ENCODE peak calls at places on chromosomes 2 and 18, in nine cellular contexts. D, C, W, T, G, N, Z, E and B are unnamed samples. For H3K36me3 and H3K27me3, the result is how much of the 10 kb centered on the place peaks cover.

GRCh38 chr2:47208852-47209606 is 53.9 kb upstream of the STPG4 start:
- DNase-seq in W (peak), G (peak), Z (peak), T (no peak), N (no peak), D (no peak), C (no peak), E (no peak), B (no peak)

GRCh38 chr2:98085649-98086048 is 1.3 kb upstream of the VWA3B start:
- DNase-seq in W (no peak), N (no peak), T (no peak), C (peak), D (no peak), Z (no peak), E (no peak), G (no peak), B (no peak)

GRCh38 chr2:54549430-54549829 is 93.3 kb downstream of the SPTBN1 start:
- DNase-seq in C (no peak), Z (no peak), E (no peak), T (no peak), N (no peak), W (no peak), G (no peak), D (no peak), B (no peak)

GRCh38 chr2:10303634-10304378 is 1.1 kb downstream of the HPCAL1 start:
- DNase-seq in E (peak), T (peak), W (peak), D (no peak), G (peak), C (peak), N (peak), Z (peak), B (peak)

GRCh38 chr2:86065512-86065911 is 40.2 kb downstream of the POLR1A start:
- DNase-seq in N (no peak), G (peak), W (no peak), E (no peak), D (no peak), Z (peak), T (no peak), C (no peak), B (no peak)

GRCh38 chr2:127589876-127590275 is 54.4 kb downstream of the MYO7B start:
- DNase-seq in E (no peak), N (peak), T (no peak), G (no peak), W (no peak), C (peak), D (no peak), Z (no peak), B (no peak)

GRCh38 chr18:8889479-8889878 is 184.1 kb downstream of the MTCL1 start:
- DNase-seq in C (no peak), W (peak), E (no peak), D (no peak), N (no peak), T (no peak), Z (peak), G (peak), B (no peak)

GRCh38 chr2:229160180-229160579 is 110.9 kb downstream of the PID1 start:
- DNase-seq in G (no peak), W (no peak), N (no peak), T (no peak), C (peak), E (no peak), D (no peak), Z (no peak), B (peak)

GRCh38 chr18:55236150-55236931 is 277.1 kb upstream of the CCDC68 start:
- DNase-seq in T (peak), D (no peak), Z (peak), C (no peak), N (no peak), E (no peak), G (peak), W (peak), B (no peak)

GRCh38 chr2:141737463-141737862 is 393.4 kb downstream of the LRP1B start:
- DNase-seq in W (no peak), C (no peak), G (no peak), T (no peak), D (no peak), N (no peak), E (no peak), Z (no peak), B (no peak)

GRCh38 chr18:39825485-39825884 is 2129.5 kb upstream of the PIK3C3 start:
- DNase-seq in D (no peak), Z (no peak), E (no peak), G (peak), T (no peak), C (no peak), N (no peak), W (no peak), B (no peak)

GRCh38 chr2:24881158-24881557 is 38.9 kb downstream of the ADCY3 start:
- DNase-seq in W (no peak), C (no peak), T (no peak), E (no peak), G (no peak), Z (no peak), N (no peak), D (no peak), B (no peak)

GRCh38 chr2:216696751-216697560 is 1.6 kb upstream of the IGFBP5 start:
- DNase-seq in D (peak), T (no peak), C (no peak), Z (peak), N (no peak), G (peak), E (no peak), W (peak), B (no peak)

GRCh38 chr18:48133675-48134251 is 203.3 kb upstream of the SMAD2 start:
- DNase-seq in W (no peak), N (no peak), D (no peak), T (no peak), E (no peak), C (peak), Z (peak), G (no peak), B (no peak)

GRCh38 chr2:151946856-151947523 is 118.8 kb upstream of the ARL5A start:
- DNase-seq in T (peak), D (peak), W (peak), Z (peak), C (no peak), N (peak), G (peak), E (no peak), B (no peak)

GRCh38 chr2:196225213-196225612 is 53.8 kb upstream of the STK17B start:
- DNase-seq in D (no peak), W (peak), T (no peak), G (no peak), N (no peak), C (no peak), Z (peak), E (no peak), B (no peak)

GRCh38 chr2:196566969-196567666 is 72.4 kb upstream of the CCDC150 start:
- DNase-seq in T (no peak), W (peak), G (peak), D (no peak), N (no peak), E (no peak), Z (no peak), C (no peak), B (no peak)

GRCh38 chr2:44688442-44689124 is 252.9 kb upstream of the SIX3 start:
- DNase-seq in D (no peak), Z (no peak), C (no peak), E (no peak), W (no peak), T (no peak), G (no peak), N (no peak), B (no peak)

GRCh38 chr2:213166109-213166508 is 14.7 kb upstream of the IKZF2 start:
- DNase-seq in E (no peak), C (no peak), T (no peak), N (no peak), W (no peak), G (no peak), D (no peak), Z (no peak), B (no peak)
- H3K36me3 ChIP-seq in E (under half), C (under half), T (under half), N (under half), W (under half), G (under half), D (under half), Z (under half), B (under half)

DNA sequence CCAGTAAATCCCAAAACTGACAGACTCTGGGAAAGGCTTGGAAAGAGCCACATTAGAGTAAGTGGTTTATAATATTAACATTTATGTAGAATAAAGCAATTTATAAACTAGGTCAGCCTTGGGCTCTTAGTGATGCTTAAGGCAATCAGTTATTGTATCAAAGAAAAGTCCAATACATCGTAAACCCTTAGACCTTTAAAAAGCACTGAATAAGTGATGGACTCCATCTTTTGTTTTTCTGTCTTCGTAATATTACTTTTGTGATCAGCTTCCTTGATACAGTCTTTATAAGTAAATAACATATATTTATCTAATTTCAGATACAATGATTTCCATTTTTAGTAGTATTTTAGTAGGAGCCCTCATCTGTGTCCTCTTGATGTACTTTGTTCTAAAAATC is 28.7 kb downstream of the DDX1 start:
- DNase-seq in Z (no peak), E (no peak), C (no peak), W (no peak), G (no peak), D (no peak), T (no peak), N (no peak), B (no peak)
- H3K27me3 ChIP-seq in Z (under half), E (under half), C (under half), W (under half), G (under half), D (under half), T (under half), N (under half), B (under half)

GRCh38 chr2:74099271-74099670 is 48.4 kb downstream of the BOLA3 start:
- DNase-seq in W (no peak), C (no peak), G (no peak), N (no peak), Z (no peak), T (no peak), E (no peak), D (no peak), B (no peak)
- H3K36me3 ChIP-seq in W (half or more), C (half or more), G (under half), N (under half), Z (under half), T (under half), E (half or more), D (under half), B (under half)

DNA sequence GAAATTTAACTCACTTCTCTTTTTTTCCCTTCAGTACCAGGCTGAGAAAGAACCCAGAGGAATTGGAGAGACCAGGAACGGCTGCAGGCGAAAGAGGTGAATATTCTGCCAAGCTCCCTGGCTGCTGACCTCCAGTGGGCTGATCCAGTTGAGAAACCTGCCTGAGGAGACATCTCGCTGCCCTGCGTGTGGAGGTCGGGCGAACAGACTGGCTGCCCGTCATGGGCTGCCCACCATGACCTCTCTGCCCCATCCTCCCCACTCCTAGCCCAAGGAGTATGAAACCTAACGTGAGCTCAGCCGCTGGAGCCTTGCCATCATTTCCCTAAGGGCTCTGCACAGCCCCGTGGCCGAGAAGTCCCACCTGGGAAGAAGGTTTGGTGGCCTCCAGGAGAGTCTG is 148.8 kb upstream of the SALL3 start:
- DNase-seq in T (no peak), W (no peak), C (no peak), N (peak), G (no peak), D (no peak), E (no peak), Z (no peak), B (no peak)
- H3K27me3 ChIP-seq in T (under half), W (under half), C (under half), N (under half), G (under half), D (under half), E (under half), Z (under half), B (under half)

GRCh38 chr2:121727332-121727731 is 9.3 kb downstream of the NIFK start:
- DNase-seq in Z (no peak), G (no peak), E (no peak), D (no peak), T (no peak), C (no peak), W (no peak), N (no peak), B (no peak)

GRCh38 chr2:121731366-121731765 is 5.3 kb downstream of the NIFK start:
- DNase-seq in G (no peak), W (no peak), N (no peak), Z (no peak), C (no peak), E (no peak), D (no peak), T (no peak), B (peak)

GRCh38 chr2:121722479-121722878 is 14.2 kb downstream of the NIFK start:
- DNase-seq in D (no peak), T (no peak), G (peak), Z (peak), E (no peak), C (no peak), N (no peak), W (peak), B (no peak)

GRCh38 chr2:121723316-121723715 is 13.4 kb downstream of the NIFK start:
- DNase-seq in Z (no peak), N (no peak), G (no peak), W (no peak), T (no peak), E (no peak), D (no peak), C (no peak), B (no peak)

GRCh38 chr2:121727950-121728349 is 8.7 kb downstream of the NIFK start:
- DNase-seq in T (no peak), E (no peak), N (no peak), D (no peak), G (no peak), Z (no peak), C (no peak), W (no peak), B (no peak)
- H3K36me3 ChIP-seq in T (under half), E (half or more), N (under half), D (half or more), G (half or more), Z (under half), C (half or more), W (under half), B (under half)

GRCh38 chr2:221572821-221573429 is 821 bp upstream of the EPHA4 start:
- DNase-seq in N (peak), D (no peak), E (peak), C (peak), Z (peak), G (peak), W (peak), T (peak), B (peak)

GRCh38 chr2:221571108-221571390 is 1.1 kb downstream of the EPHA4 start:
- DNase-seq in Z (peak), G (peak), C (no peak), W (peak), E (peak), N (no peak), T (no peak), D (no peak), B (no peak)

GRCh38 chr2:221571391-221572179 is 519 bp downstream of the EPHA4 start:
- DNase-seq in T (peak), Z (peak), E (peak), D (no peak), W (peak), G (peak), N (peak), C (no peak), B (peak)

GRCh38 chr2:221573430-221574230 is 1.5 kb upstream of the EPHA4 start:
- DNase-seq in D (peak), T (peak), E (peak), N (peak), Z (peak), G (peak), C (peak), W (peak), B (peak)

DNA sequence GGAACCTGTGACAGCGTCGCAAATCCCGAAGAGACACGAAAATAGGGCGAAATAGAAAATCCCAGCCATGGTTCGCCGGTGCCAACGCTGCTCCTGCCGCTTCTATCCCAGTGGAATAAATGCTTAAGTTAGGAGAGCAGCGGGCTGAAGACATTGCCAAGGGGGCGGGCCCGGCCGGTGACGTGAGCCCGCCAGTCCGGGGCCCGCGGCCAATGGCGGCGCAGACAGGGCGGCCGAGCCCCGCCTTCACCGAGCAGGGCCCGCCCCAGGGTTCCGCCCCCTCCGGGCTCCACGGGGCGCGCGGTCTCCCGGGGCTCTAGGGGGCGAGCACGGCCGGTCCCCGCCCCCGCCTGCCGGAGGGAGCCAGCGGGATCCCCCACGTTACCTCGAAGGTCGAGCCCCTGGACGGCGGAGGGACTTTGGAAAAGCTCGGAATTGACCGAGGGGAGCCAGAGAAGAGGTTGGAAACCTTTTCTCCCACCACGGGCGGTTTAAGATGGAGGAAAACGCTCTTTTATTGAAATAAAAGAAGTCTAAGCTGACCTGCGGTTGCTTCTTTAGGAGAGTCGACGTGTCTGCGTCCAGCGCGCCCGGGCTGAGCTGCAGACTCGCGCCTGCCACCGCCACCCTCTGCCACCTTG is at the start of gene EPHA4:
- DNase-seq in Z (peak), N (peak), G (peak), E (peak), W (peak), D (peak), T (peak), C (peak), B (peak)
- H3K27me3 ChIP-seq in Z (under half), N (under half), G (under half), E (under half), W (under half), D (under half), T (under half), C (under half), B (under half)